ENCODE peak calls at places on chromosomes 7 and 10, in nine cellular contexts. One of them, this sample, is unnamed.

GRCh38 chr7:4713183-4713784 is 31.2 kb downstream of the FOXK1 start:
- DNase-seq in C1 segment of cervical spinal cord: no peak
- DNase-seq in heart right ventricle: no peak
- DNase-seq in PC-9: no peak
- DNase-seq in non-pigmented ciliary epithelial cell: no peak
- DNase-seq in HT-29: no peak
- DNase-seq in Right ventricle myocardium superior: peak
- DNase-seq in stimulated activated CD4-positive, alpha-beta T cell treated with anti-CD3 and anti-CD28 coated beads, Interleukin-4, amount 100 ng/mL, for 1 hour: no peak
- DNase-seq in activated CD4-positive, alpha-beta T cell treated with anti-CD3 and anti-CD28 coated beads, Interleukin-2, amount 50 U/mL, for 48 hours: no peak
- DNase-seq in this sample: no peak

GRCh38 chr10:114265392-114266053 is 26.5 kb downstream of the VWA2 start:
- DNase-seq in HT-29: no peak
- DNase-seq in stimulated activated CD4-positive, alpha-beta T cell treated with anti-CD3 and anti-CD28 coated beads, Interleukin-4, amount 100 ng/mL, for 1 hour: no peak
- DNase-seq in activated CD4-positive, alpha-beta T cell treated with anti-CD3 and anti-CD28 coated beads, Interleukin-2, amount 50 U/mL, for 48 hours: no peak
- DNase-seq in non-pigmented ciliary epithelial cell: no peak
- DNase-seq in C1 segment of cervical spinal cord: no peak
- DNase-seq in Right ventricle myocardium superior: peak
- DNase-seq in heart right ventricle: peak
- DNase-seq in PC-9: no peak
- DNase-seq in this sample: no peak

GRCh38 chr7:134936893-134937520 is 49.3 kb upstream of the AGBL3 start:
- DNase-seq in non-pigmented ciliary epithelial cell: no peak
- DNase-seq in stimulated activated CD4-positive, alpha-beta T cell treated with anti-CD3 and anti-CD28 coated beads, Interleukin-4, amount 100 ng/mL, for 1 hour: no peak
- DNase-seq in PC-9: no peak
- DNase-seq in heart right ventricle: no peak
- DNase-seq in HT-29: no peak
- DNase-seq in C1 segment of cervical spinal cord: no peak
- DNase-seq in Right ventricle myocardium superior: no peak
- DNase-seq in activated CD4-positive, alpha-beta T cell treated with anti-CD3 and anti-CD28 coated beads, Interleukin-2, amount 50 U/mL, for 48 hours: no peak
- DNase-seq in this sample: no peak

GRCh38 chr7:89012016-89012415 is 216.5 kb upstream of the TEX47 start:
- DNase-seq in stimulated activated CD4-positive, alpha-beta T cell treated with anti-CD3 and anti-CD28 coated beads, Interleukin-4, amount 100 ng/mL, for 1 hour: no peak
- DNase-seq in HT-29: no peak
- DNase-seq in Right ventricle myocardium superior: no peak
- DNase-seq in activated CD4-positive, alpha-beta T cell treated with anti-CD3 and anti-CD28 coated beads, Interleukin-2, amount 50 U/mL, for 48 hours: no peak
- DNase-seq in PC-9: no peak
- DNase-seq in non-pigmented ciliary epithelial cell: no peak
- DNase-seq in heart right ventricle: no peak
- DNase-seq in C1 segment of cervical spinal cord: no peak
- DNase-seq in this sample: no peak

GRCh38 chr7:86598311-86598710 is 45.4 kb upstream of the GRM3 start:
- DNase-seq in Right ventricle myocardium superior: no peak
- DNase-seq in PC-9: peak
- DNase-seq in non-pigmented ciliary epithelial cell: no peak
- DNase-seq in C1 segment of cervical spinal cord: no peak
- DNase-seq in heart right ventricle: no peak
- DNase-seq in stimulated activated CD4-positive, alpha-beta T cell treated with anti-CD3 and anti-CD28 coated beads, Interleukin-4, amount 100 ng/mL, for 1 hour: no peak
- DNase-seq in HT-29: peak
- DNase-seq in activated CD4-positive, alpha-beta T cell treated with anti-CD3 and anti-CD28 coated beads, Interleukin-2, amount 50 U/mL, for 48 hours: no peak
- DNase-seq in this sample: peak

GRCh38 chr10:905972-906371 is 25.5 kb downstream of the LARP4B start:
- DNase-seq in C1 segment of cervical spinal cord: no peak
- DNase-seq in non-pigmented ciliary epithelial cell: no peak
- DNase-seq in stimulated activated CD4-positive, alpha-beta T cell treated with anti-CD3 and anti-CD28 coated beads, Interleukin-4, amount 100 ng/mL, for 1 hour: no peak
- DNase-seq in heart right ventricle: no peak
- DNase-seq in HT-29: no peak
- DNase-seq in Right ventricle myocardium superior: no peak
- DNase-seq in activated CD4-positive, alpha-beta T cell treated with anti-CD3 and anti-CD28 coated beads, Interleukin-2, amount 50 U/mL, for 48 hours: no peak
- DNase-seq in PC-9: no peak
- DNase-seq in this sample: no peak

GRCh38 chr7:138105216-138105615 is 29.0 kb downstream of the AKR1D1 start:
- DNase-seq in heart right ventricle: no peak
- DNase-seq in non-pigmented ciliary epithelial cell: no peak
- DNase-seq in C1 segment of cervical spinal cord: no peak
- DNase-seq in PC-9: no peak
- DNase-seq in Right ventricle myocardium superior: no peak
- DNase-seq in stimulated activated CD4-positive, alpha-beta T cell treated with anti-CD3 and anti-CD28 coated beads, Interleukin-4, amount 100 ng/mL, for 1 hour: no peak
- DNase-seq in HT-29: no peak
- DNase-seq in activated CD4-positive, alpha-beta T cell treated with anti-CD3 and anti-CD28 coated beads, Interleukin-2, amount 50 U/mL, for 48 hours: no peak
- DNase-seq in this sample: no peak

GRCh38 chr10:6721964-6722615 is 142.0 kb upstream of the PRKCQ start:
- DNase-seq in HT-29: no peak
- DNase-seq in heart right ventricle: peak
- DNase-seq in stimulated activated CD4-positive, alpha-beta T cell treated with anti-CD3 and anti-CD28 coated beads, Interleukin-4, amount 100 ng/mL, for 1 hour: no peak
- DNase-seq in activated CD4-positive, alpha-beta T cell treated with anti-CD3 and anti-CD28 coated beads, Interleukin-2, amount 50 U/mL, for 48 hours: no peak
- DNase-seq in C1 segment of cervical spinal cord: no peak
- DNase-seq in non-pigmented ciliary epithelial cell: peak
- DNase-seq in Right ventricle myocardium superior: no peak
- DNase-seq in PC-9: peak
- DNase-seq in this sample: no peak

GRCh38 chr7:48141551-48141950 is 29.7 kb upstream of the ABCA13 start:
- DNase-seq in non-pigmented ciliary epithelial cell: no peak
- DNase-seq in PC-9: no peak
- DNase-seq in C1 segment of cervical spinal cord: no peak
- DNase-seq in stimulated activated CD4-positive, alpha-beta T cell treated with anti-CD3 and anti-CD28 coated beads, Interleukin-4, amount 100 ng/mL, for 1 hour: no peak
- DNase-seq in HT-29: no peak
- DNase-seq in activated CD4-positive, alpha-beta T cell treated with anti-CD3 and anti-CD28 coated beads, Interleukin-2, amount 50 U/mL, for 48 hours: no peak
- DNase-seq in Right ventricle myocardium superior: no peak
- DNase-seq in heart right ventricle: no peak
- DNase-seq in this sample: no peak

GRCh38 chr7:70893422-70893821 is 238.5 kb upstream of the GALNT17 start:
- DNase-seq in non-pigmented ciliary epithelial cell: no peak
- DNase-seq in Right ventricle myocardium superior: no peak
- DNase-seq in PC-9: no peak
- DNase-seq in stimulated activated CD4-positive, alpha-beta T cell treated with anti-CD3 and anti-CD28 coated beads, Interleukin-4, amount 100 ng/mL, for 1 hour: no peak
- DNase-seq in activated CD4-positive, alpha-beta T cell treated with anti-CD3 and anti-CD28 coated beads, Interleukin-2, amount 50 U/mL, for 48 hours: no peak
- DNase-seq in heart right ventricle: no peak
- DNase-seq in C1 segment of cervical spinal cord: no peak
- DNase-seq in HT-29: no peak
- DNase-seq in this sample: no peak

GRCh38 chr10:97632949-97633884 is at the start of gene MORN4:
- DNase-seq in activated CD4-positive, alpha-beta T cell treated with anti-CD3 and anti-CD28 coated beads, Interleukin-2, amount 50 U/mL, for 48 hours: peak
- DNase-seq in PC-9: peak
- DNase-seq in HT-29: peak
- DNase-seq in non-pigmented ciliary epithelial cell: no peak
- DNase-seq in stimulated activated CD4-positive, alpha-beta T cell treated with anti-CD3 and anti-CD28 coated beads, Interleukin-4, amount 100 ng/mL, for 1 hour: peak
- DNase-seq in C1 segment of cervical spinal cord: peak
- DNase-seq in Right ventricle myocardium superior: peak
- DNase-seq in heart right ventricle: peak
- DNase-seq in this sample: peak

GRCh38 chr10:88278912-88279311 is 304.2 kb downstream of the RNLS start:
- DNase-seq in activated CD4-positive, alpha-beta T cell treated with anti-CD3 and anti-CD28 coated beads, Interleukin-2, amount 50 U/mL, for 48 hours: no peak
- DNase-seq in stimulated activated CD4-positive, alpha-beta T cell treated with anti-CD3 and anti-CD28 coated beads, Interleukin-4, amount 100 ng/mL, for 1 hour: no peak
- DNase-seq in Right ventricle myocardium superior: no peak
- DNase-seq in C1 segment of cervical spinal cord: no peak
- DNase-seq in HT-29: no peak
- DNase-seq in heart right ventricle: no peak
- DNase-seq in PC-9: no peak
- DNase-seq in non-pigmented ciliary epithelial cell: no peak
- DNase-seq in this sample: no peak

GRCh38 chr10:32210306-32211045 is 136.5 kb downstream of the EPC1 start:
- DNase-seq in stimulated activated CD4-positive, alpha-beta T cell treated with anti-CD3 and anti-CD28 coated beads, Interleukin-4, amount 100 ng/mL, for 1 hour: no peak
- DNase-seq in Right ventricle myocardium superior: no peak
- DNase-seq in C1 segment of cervical spinal cord: no peak
- DNase-seq in non-pigmented ciliary epithelial cell: no peak
- DNase-seq in heart right ventricle: peak
- DNase-seq in activated CD4-positive, alpha-beta T cell treated with anti-CD3 and anti-CD28 coated beads, Interleukin-2, amount 50 U/mL, for 48 hours: peak
- DNase-seq in PC-9: no peak
- DNase-seq in HT-29: peak
- DNase-seq in this sample: no peak

GRCh38 chr7:114574384-114574783 is 159.8 kb downstream of the FOXP2 start:
- DNase-seq in activated CD4-positive, alpha-beta T cell treated with anti-CD3 and anti-CD28 coated beads, Interleukin-2, amount 50 U/mL, for 48 hours: no peak
- DNase-seq in heart right ventricle: no peak
- DNase-seq in Right ventricle myocardium superior: no peak
- DNase-seq in HT-29: no peak
- DNase-seq in PC-9: no peak
- DNase-seq in C1 segment of cervical spinal cord: no peak
- DNase-seq in non-pigmented ciliary epithelial cell: no peak
- DNase-seq in stimulated activated CD4-positive, alpha-beta T cell treated with anti-CD3 and anti-CD28 coated beads, Interleukin-4, amount 100 ng/mL, for 1 hour: no peak
- DNase-seq in this sample: no peak

GRCh38 chr7:155437836-155438235 is 20.1 kb upstream of the EN2 start:
- DNase-seq in PC-9: no peak
- DNase-seq in activated CD4-positive, alpha-beta T cell treated with anti-CD3 and anti-CD28 coated beads, Interleukin-2, amount 50 U/mL, for 48 hours: no peak
- DNase-seq in C1 segment of cervical spinal cord: no peak
- DNase-seq in HT-29: no peak
- DNase-seq in stimulated activated CD4-positive, alpha-beta T cell treated with anti-CD3 and anti-CD28 coated beads, Interleukin-4, amount 100 ng/mL, for 1 hour: no peak
- DNase-seq in Right ventricle myocardium superior: no peak
- DNase-seq in heart right ventricle: no peak
- DNase-seq in non-pigmented ciliary epithelial cell: no peak
- DNase-seq in this sample: no peak

GRCh38 chr7:140691368-140692045 is 5.0 kb upstream of the NDUFB2 start:
- DNase-seq in HT-29: no peak
- DNase-seq in stimulated activated CD4-positive, alpha-beta T cell treated with anti-CD3 and anti-CD28 coated beads, Interleukin-4, amount 100 ng/mL, for 1 hour: no peak
- DNase-seq in non-pigmented ciliary epithelial cell: no peak
- DNase-seq in C1 segment of cervical spinal cord: no peak
- DNase-seq in Right ventricle myocardium superior: no peak
- DNase-seq in activated CD4-positive, alpha-beta T cell treated with anti-CD3 and anti-CD28 coated beads, Interleukin-2, amount 50 U/mL, for 48 hours: no peak
- DNase-seq in heart right ventricle: no peak
- DNase-seq in PC-9: no peak
- DNase-seq in this sample: no peak